ENCODE peak calls at places on chromosomes 5 and 9, in nine cellular contexts. O is lower leg skin, M is fibroblast of lung, I is endothelial cell, F is Peyer's patch, P is dorsolateral prefrontal cortex, C is neural progenitor cell, B is hepatocyte, X is A673. L is an unnamed sample.

GRCh38 chr5:68046445-68046844 is 169.1 kb upstream of the PIK3R1 start:
- DNase-seq in F (no peak), C (no peak), X (peak), O (no peak), P (no peak), B (peak), I (no peak), M (peak), L (no peak)

GRCh38 chr5:93062548-93062947 is 518.5 kb downstream of the NR2F1-AS1 start:
- DNase-seq in F (no peak), B (no peak), M (peak), O (no peak), P (no peak), X (peak), I (no peak), C (no peak), L (no peak)

GRCh38 chr9:34957492-34958410 is at the start of gene PHF24:
- DNase-seq in C (peak), I (peak), O (peak), X (peak), M (no peak), F (no peak), P (peak), B (peak), L (no peak)

GRCh38 chr9:10438955-10439354 is 173.8 kb downstream of the PTPRD start:
- DNase-seq in F (no peak), B (no peak), I (no peak), P (no peak), O (no peak), M (no peak), X (no peak), C (peak), L (no peak)

GRCh38 chr9:10144336-10144735 is 468.5 kb downstream of the PTPRD start:
- DNase-seq in P (no peak), I (no peak), O (no peak), C (no peak), X (no peak), F (no peak), M (no peak), B (no peak), L (no peak)

GRCh38 chr5:65190328-65191053 is 291.2 kb downstream of the ADAMTS6 start:
- DNase-seq in M (peak), O (no peak), X (no peak), C (no peak), B (no peak), F (no peak), I (no peak), P (no peak), L (no peak)

GRCh38 chr5:95697781-95698681 is 15.2 kb upstream of the SPATA9 start:
- DNase-seq in X (no peak), M (no peak), F (no peak), O (no peak), P (no peak), C (no peak), I (no peak), B (peak), L (no peak)

GRCh38 chr5:150560401-150561191 is 52.7 kb downstream of the NDST1 start:
- DNase-seq in F (peak), B (peak), O (peak), I (peak), C (peak), X (peak), M (peak), P (peak), L (peak)

GRCh38 chr9:130896233-130897012 is at the start of gene QRFP:
- DNase-seq in I (no peak), M (no peak), X (no peak), O (no peak), F (no peak), B (no peak), C (no peak), P (no peak), L (no peak)

GRCh38 chr5:109454726-109455505 is 45.1 kb upstream of the PJA2 start:
- DNase-seq in I (no peak), C (no peak), F (no peak), B (no peak), M (peak), O (no peak), P (no peak), X (no peak), L (no peak)

GRCh38 chr5:90932052-90932699 is 373.6 kb downstream of the ADGRV1 start:
- DNase-seq in X (peak), B (peak), P (no peak), O (no peak), I (peak), F (no peak), C (peak), M (peak), L (no peak)

GRCh38 chr9:25003686-25004085 is 458.0 kb upstream of the IZUMO3 start:
- DNase-seq in B (peak), I (peak), F (no peak), O (no peak), M (no peak), P (no peak), C (peak), X (no peak), L (no peak)

GRCh38 chr9:99383536-99383935 is 161.5 kb downstream of the SEC61B start:
- DNase-seq in O (no peak), X (no peak), B (no peak), M (no peak), I (no peak), C (no peak), F (no peak), P (no peak), L (no peak)

GRCh38 chr9:134377976-134378375 is 51.7 kb downstream of the RXRA start:
- DNase-seq in M (no peak), P (peak), F (no peak), I (no peak), C (no peak), B (no peak), X (no peak), O (no peak), L (no peak)

GRCh38 chr5:119347996-119348395 is 7.8 kb upstream of the TNFAIP8 start:
- DNase-seq in B (no peak), M (peak), O (no peak), X (peak), I (no peak), P (no peak), C (no peak), F (no peak), L (no peak)

GRCh38 chr9:109604788-109605187 is 106.7 kb upstream of the PTPN3 start:
- DNase-seq in B (no peak), F (no peak), I (no peak), O (no peak), P (no peak), M (peak), C (no peak), X (peak), L (no peak)

GRCh38 chr5:136886623-136887022 is 521.3 kb upstream of the TRPC7 start:
- DNase-seq in B (no peak), I (no peak), M (no peak), X (no peak), O (no peak), F (no peak), P (no peak), C (no peak), L (no peak)

GRCh38 chr9:93905473-93906133 is 49.6 kb downstream of the BARX1 start:
- DNase-seq in C (no peak), M (no peak), X (no peak), F (no peak), O (no peak), P (no peak), I (no peak), B (no peak), L (no peak)

GRCh38 chr9:86557063-86557766 is 203.0 kb upstream of the TUT7 start:
- DNase-seq in F (no peak), I (no peak), C (peak), O (no peak), P (no peak), B (peak), X (no peak), M (peak), L (no peak)

GRCh38 chr9:91001146-91001611 is 199.6 kb downstream of the SYK start:
- DNase-seq in O (no peak), P (no peak), I (no peak), X (peak), F (no peak), C (no peak), B (no peak), M (peak), L (peak)

GRCh38 chr5:96978812-96979449 is 43.1 kb downstream of the LNPEP start:
- DNase-seq in O (no peak), M (peak), B (peak), X (peak), F (no peak), C (peak), I (no peak), P (no peak), L (no peak)

GRCh38 chr9:124781967-124782660 is 5.2 kb downstream of the OLFML2A start:
- DNase-seq in C (no peak), M (no peak), P (no peak), B (no peak), F (no peak), O (peak), X (no peak), I (no peak), L (peak)

DNA sequence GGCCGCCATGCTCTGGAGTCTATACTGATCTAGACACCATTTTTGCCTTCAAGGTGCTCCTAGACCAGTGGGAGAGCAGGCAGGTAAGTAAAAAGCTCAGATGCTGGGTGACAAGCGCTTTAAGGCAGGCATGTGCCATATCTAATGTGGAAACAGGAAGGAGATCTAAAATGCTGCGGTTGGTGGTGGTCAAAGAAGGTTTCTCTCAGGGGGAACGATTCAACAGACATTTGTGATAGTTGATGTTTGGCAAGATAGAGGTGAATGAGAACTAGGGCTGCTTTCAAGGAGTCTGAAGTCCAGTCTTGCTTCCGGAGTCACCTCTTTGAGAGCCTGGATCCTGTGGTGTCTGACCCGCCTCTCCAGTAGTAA is 146.2 kb upstream of the KLF4 start:
- DNase-seq in F (no peak), C (no peak), O (no peak), B (no peak), P (no peak), M (no peak), I (no peak), X (no peak), L (no peak)
- TF ChIP-seq CTCF in F (no peak), C (no peak), O (no peak), B (no peak), P (no peak), M (no peak), I (no peak), X (no peak), L (no peak)

DNA sequence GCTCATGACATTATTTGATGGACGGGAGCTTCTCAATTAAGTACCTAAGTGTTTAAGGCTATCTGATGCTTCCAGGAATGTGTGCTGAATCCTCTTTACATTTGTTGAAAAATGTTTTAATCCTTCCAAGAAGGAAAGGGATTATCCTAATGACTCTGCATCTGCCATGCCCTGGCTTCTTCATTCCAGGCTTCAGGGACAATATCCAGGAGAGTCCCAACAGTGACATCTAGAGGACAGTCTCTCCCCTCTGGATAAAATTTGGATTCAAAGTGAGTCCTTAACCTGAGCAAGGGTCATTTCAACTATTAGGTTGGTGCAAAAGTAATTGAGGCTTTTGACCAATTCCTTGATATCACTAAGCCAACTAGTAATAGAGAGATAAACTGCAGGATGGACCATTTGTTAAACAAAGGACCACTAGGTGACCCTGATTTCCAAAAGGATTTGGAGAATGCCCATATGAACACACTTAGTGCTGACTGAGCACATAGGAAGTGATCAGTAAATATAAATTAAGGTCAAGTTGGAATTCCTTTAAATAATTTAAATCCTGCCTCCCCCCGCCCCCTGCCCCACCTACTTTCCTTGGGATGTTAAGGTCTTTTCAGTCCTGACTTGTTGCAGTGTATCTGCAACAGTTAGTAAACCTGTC is 19.1 kb downstream of the TNFSF8 start:
- DNase-seq in C (peak), M (peak), O (no peak), P (peak), X (peak), F (no peak), I (peak), B (peak), L (no peak)
- TF ChIP-seq CTCF in C (peak), M (peak), O (no peak), P (peak), X (peak), F (peak), I (peak), B (peak), L (peak)

DNA sequence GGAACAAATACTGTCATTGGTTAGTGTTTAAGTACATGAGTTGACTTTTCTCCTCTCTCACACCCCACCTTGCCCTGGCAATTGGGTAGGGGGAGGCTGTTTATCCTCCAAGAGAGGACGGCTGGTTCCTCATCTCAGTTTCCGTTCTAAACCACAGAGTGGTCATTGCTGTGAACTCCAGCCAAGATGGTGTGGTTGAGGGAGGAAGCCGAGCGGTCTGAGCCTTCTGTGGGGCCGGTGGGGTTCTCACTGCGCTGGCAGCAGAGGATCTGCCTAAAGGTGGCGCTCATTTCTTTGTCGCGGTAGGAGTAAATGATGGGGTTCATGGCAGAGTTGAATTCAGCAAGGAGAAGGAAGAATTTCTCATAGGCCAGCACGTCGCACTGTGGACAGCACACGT is 163.0 kb downstream of the LPAR1 start:
- DNase-seq in I (peak), O (peak), B (no peak), M (no peak), X (no peak), C (peak), P (no peak), F (no peak), L (no peak)
- TF ChIP-seq CTCF in I (no peak), O (no peak), B (no peak), M (no peak), X (no peak), C (peak), P (no peak), F (no peak), L (no peak)

GRCh38 chr9:111999319-111999718 is 102.7 kb downstream of the UGCG start:
- DNase-seq in F (no peak), P (no peak), M (no peak), B (no peak), X (no peak), C (no peak), I (no peak), O (peak), L (no peak)

GRCh38 chr9:112002847-112003457 is 106.3 kb downstream of the UGCG start:
- DNase-seq in O (peak), M (peak), C (no peak), X (no peak), B (no peak), I (no peak), P (no peak), F (no peak), L (no peak)

GRCh38 chr9:112002131-112002846 is 105.7 kb downstream of the UGCG start:
- DNase-seq in B (no peak), O (no peak), P (no peak), F (no peak), C (no peak), M (no peak), X (no peak), I (no peak), L (no peak)

GRCh38 chr9:112003538-112003937 is 106.9 kb downstream of the UGCG start:
- DNase-seq in P (no peak), X (no peak), B (no peak), F (no peak), I (no peak), M (no peak), C (no peak), O (no peak), L (no peak)

DNA sequence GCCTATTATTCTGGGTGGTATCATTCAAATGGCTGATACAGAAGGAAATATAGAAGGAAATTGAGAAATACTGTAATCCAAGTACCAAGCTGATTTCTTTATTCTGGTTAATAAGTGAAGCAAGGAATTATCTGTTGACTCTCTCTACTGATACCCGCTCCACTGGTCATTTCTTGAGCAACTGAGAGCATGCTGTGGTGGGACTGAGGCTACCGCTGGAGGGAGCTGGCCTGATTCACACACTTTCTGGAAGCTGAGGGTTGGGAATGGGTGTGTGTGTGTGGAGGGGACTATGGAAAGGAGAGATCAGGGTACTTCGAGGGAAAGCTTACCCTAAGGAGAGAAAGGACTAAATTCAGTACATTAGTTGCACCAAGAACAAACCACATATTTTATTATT is 104.1 kb downstream of the UGCG start:
- DNase-seq in F (no peak), C (no peak), I (no peak), O (no peak), B (no peak), X (no peak), M (no peak), P (no peak), L (no peak)
- TF ChIP-seq CTCF in F (no peak), C (peak), I (no peak), O (no peak), B (no peak), X (no peak), M (no peak), P (no peak), L (no peak)

DNA sequence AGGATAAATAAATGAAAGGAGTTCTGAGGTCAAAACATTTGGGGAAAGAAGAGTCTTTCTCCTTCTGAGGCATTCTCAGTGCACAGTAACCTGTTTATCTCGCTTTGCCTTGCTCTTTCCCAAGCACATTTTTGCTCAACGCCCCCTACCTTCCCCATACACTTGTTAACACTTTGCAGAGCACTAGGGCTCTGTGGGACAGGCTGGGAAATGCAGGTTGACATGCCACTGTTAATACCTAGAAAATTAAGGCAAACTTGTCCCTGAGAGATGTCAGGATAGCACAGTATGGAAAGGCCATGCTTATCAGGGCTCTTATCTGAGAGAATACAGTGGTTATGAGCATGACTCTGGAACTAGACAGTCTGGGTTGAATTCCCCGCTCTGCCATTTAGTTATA is 152.0 kb downstream of the DOCK8 start:
- DNase-seq in C (peak), P (no peak), O (no peak), I (no peak), B (no peak), M (no peak), F (no peak), X (no peak), L (no peak)
- TF ChIP-seq CTCF in C (peak), P (no peak), O (no peak), I (no peak), B (no peak), M (no peak), F (no peak), X (no peak), L (no peak)

DNA sequence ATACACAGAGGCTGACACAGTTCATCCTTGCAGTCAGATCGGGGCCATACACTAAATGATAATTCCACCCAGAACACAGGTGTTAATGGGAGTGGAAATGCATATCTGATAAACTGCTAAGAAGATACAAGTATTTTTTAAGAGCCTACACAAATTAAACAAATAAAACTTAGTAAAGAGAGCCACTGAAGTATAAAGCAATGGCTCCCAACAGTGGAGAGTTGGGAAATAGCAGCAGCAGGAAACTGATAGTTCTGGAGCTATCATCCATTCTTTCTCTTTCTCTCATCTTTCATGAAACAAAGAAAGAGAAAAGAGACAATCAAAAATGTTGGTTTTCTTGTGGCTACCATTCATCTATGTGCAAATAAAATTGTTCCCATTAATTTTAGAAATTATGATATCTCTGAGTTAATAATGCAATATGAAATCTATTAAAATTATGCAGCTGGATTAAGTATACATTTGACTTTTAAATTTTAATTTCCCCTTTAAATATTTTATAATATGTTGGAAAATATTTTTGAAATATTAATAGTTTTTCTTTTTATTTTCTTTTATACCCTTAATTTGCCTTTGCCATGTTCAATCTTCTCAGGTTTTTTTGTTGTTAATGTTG is 120.8 kb downstream of the EMB start:
- DNase-seq in B (no peak), C (no peak), M (no peak), P (no peak), I (no peak), X (peak), O (no peak), F (no peak), L (no peak)
- TF ChIP-seq CTCF in B (no peak), C (no peak), M (peak), P (peak), I (no peak), X (peak), O (no peak), F (no peak), L (no peak)

DNA sequence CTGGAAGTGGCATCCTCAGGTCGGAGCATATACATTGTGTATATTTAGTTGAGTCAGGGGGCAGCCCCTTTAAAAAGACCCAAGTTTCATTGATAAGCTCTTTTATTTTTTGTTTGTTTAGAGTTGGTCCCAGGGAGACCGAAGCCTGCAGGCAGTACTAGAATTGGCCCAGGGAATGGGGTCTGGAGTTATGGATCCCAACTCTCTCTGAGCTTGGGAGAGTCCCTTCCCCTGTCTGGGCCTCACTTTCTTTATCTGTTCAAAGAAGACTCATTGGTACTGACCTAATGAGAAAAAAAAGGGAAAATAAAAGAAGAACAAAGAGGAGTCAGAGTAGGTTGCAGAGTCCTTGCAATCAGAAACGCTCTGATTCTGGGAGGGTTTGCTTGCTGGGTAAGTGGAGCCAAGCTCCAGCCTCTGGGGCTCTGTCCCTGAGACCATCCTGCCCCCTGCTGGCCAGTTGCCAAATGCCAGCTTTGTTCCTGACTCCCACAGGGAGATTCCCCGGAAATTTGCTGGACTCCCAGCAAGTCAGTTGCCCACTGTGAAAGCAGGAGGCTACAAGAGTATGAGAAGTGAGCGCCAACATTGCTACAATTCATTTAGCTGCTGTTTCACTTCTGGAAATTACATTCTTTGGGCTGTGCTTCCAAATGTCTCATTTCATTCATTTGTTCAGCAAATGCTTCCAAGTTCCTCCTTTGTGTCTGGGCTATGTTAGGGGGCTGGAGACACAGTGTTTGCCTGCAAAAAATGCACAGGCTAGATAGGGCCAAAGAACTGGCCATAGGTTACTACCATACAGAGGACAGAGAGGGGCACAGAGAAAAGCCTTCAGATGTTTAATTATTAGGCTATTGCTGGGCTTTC is 156.2 kb downstream of the MELK start:
- DNase-seq in X (peak), M (peak), I (peak), B (peak), C (peak), O (no peak), P (peak), F (peak), L (peak)
- TF ChIP-seq CTCF in X (peak), M (peak), I (peak), B (peak), C (peak), O (no peak), P (peak), F (peak), L (peak)